ENCODE peak calls at places on chromosomes 16 and 17, in ten cellular contexts. I is neural crest cell, J is GF-D8, D is cardiac fibroblast, A is fibroblast of villous mesenchyme, P is psoas muscle, W is HEK293T, U is lower leg skin, T is esophagus muscularis mucosa, M is heart right ventricle. H is an unnamed sample.

GRCh38 chr17:65196617-65197016 is 59.4 kb downstream of the RGS9 start:
- DNase-seq in J (no peak), T (no peak), D (no peak), A (no peak), I (no peak), P (no peak), W (no peak), M (no peak), U (no peak), H (no peak)

GRCh38 chr16:83689385-83689831 is 118.4 kb upstream of the HSBP1 start:
- DNase-seq in T (no peak), I (no peak), A (peak; percentile 94), M (peak; percentile 14), U (no peak), P (no peak), D (peak; percentile 89), J (no peak), W (no peak), H (no peak)

GRCh38 chr17:31318298-31319190 is 2.9 kb downstream of the EVI2A start:
- DNase-seq in A (peak; percentile 78), M (peak; percentile 49), P (peak; percentile 46), T (no peak), W (no peak), I (no peak), U (no peak), J (peak; percentile 19), D (peak; percentile 92), H (peak; percentile 73)

GRCh38 chr16:1416521-1416941 is 2.0 kb upstream of the UNKL start:
- DNase-seq in U (no peak), P (no peak), T (no peak), D (no peak), W (no peak), I (no peak), M (no peak), J (no peak), A (no peak), H (no peak)

GRCh38 chr16:24609740-24610420 is 70.5 kb downstream of the RBBP6 start:
- DNase-seq in T (no peak), M (peak; percentile 11), D (peak; percentile 73), I (peak; percentile 39), P (peak; percentile 48), U (no peak), A (peak; percentile 59), J (no peak), W (peak; percentile 67), H (no peak)

GRCh38 chr17:49488612-49489011 is 6.5 kb upstream of the NGFR start:
- DNase-seq in M (no peak), T (no peak), A (no peak), U (no peak), J (no peak), D (peak; percentile 11), P (no peak), I (no peak), W (no peak), H (no peak)

GRCh38 chr16:85334718-85335583 is 222.7 kb upstream of the CIBAR2 start:
- DNase-seq in D (no peak), J (peak; percentile 20), M (no peak), U (no peak), A (peak; percentile 44), P (no peak), I (peak; percentile 21), T (no peak), W (no peak), H (no peak)

GRCh38 chr17:28724500-28725165 is 1.4 kb downstream of the TLCD1 start:
- DNase-seq in P (no peak), J (no peak), D (no peak), U (no peak), W (no peak), I (no peak), A (no peak), M (no peak), T (no peak), H (no peak)

GRCh38 chr17:45234641-45235040 is 13.0 kb downstream of the FMNL1 start:
- DNase-seq in P (no peak), W (peak; percentile 49), J (no peak), T (no peak), A (no peak), U (no peak), I (no peak), M (no peak), D (no peak), H (no peak)

GRCh38 chr16:17467923-17468540 is 2.7 kb downstream of the XYLT1 start:
- DNase-seq in T (no peak), W (peak; percentile 55), D (peak; percentile 65), U (peak; percentile 90), P (peak; percentile 58), J (peak; percentile 39), A (peak; percentile 66), I (peak; percentile 71), M (peak; percentile 71), H (no peak)

GRCh38 chr16:82605863-82606620 is 20.7 kb upstream of the CDH13 start:
- DNase-seq in T (no peak), W (no peak), U (no peak), A (no peak), D (no peak), M (no peak), P (no peak), I (no peak), J (no peak), H (no peak)

GRCh38 chr17:57468932-57469775 is 212.8 kb downstream of the MSI2 start:
- DNase-seq in D (no peak), P (no peak), W (no peak), J (no peak), A (no peak), I (no peak), M (no peak), T (no peak), U (no peak), H (no peak)

GRCh38 chr17:36001862-36002603 is 680 bp upstream of the CCL15 start:
- DNase-seq in A (no peak), W (no peak), J (no peak), U (peak; percentile 6), D (no peak), M (no peak), T (no peak), I (no peak), P (no peak), H (no peak)

GRCh38 chr17:77456271-77456950 is 315.6 kb downstream of the SEC14L1 start:
- DNase-seq in W (no peak), J (no peak), T (no peak), U (no peak), M (no peak), P (no peak), A (no peak), I (no peak), D (no peak), H (no peak)

GRCh38 chr17:4176803-4177472 is 33.9 kb downstream of the CYB5D2 start:
- DNase-seq in T (no peak), I (no peak), W (no peak), P (no peak), M (no peak), J (no peak), U (no peak), A (no peak), D (no peak), H (no peak)

GRCh38 chr17:57946798-57947358 is 8.3 kb downstream of the CUEDC1 start:
- DNase-seq in I (no peak), A (peak; percentile 91), D (peak; percentile 66), J (peak; percentile 12), M (peak; percentile 57), U (no peak), P (no peak), T (no peak), W (no peak), H (peak; percentile 76)

GRCh38 chr17:40094874-40095273 is 5.5 kb downstream of the NR1D1 start:
- DNase-seq in P (no peak), M (no peak), I (no peak), T (no peak), J (no peak), D (no peak), U (no peak), W (no peak), A (no peak), H (no peak)

GRCh38 chr16:87945351-87946042 is 5.7 kb upstream of the BANP start:
- DNase-seq in D (peak; percentile 77), M (peak; percentile 78), J (no peak), W (no peak), T (no peak), A (peak; percentile 92), U (no peak), P (peak; percentile 67), I (no peak), H (no peak)